ENCODE peak calls at places on chromosome X, in nine cellular contexts. V is AG04449, N is lower lobe of right lung, Y is progenitor cell of endocrine pancreas, U is GM10248, O is H9, M is epithelial cell of esophagus, K is lower leg skin, F is IMR-90. W is an unnamed sample.

GRCh38 chrX:79195027-79195426 is 50.5 kb downstream of the GPR174 start:
- DNase-seq in F (no peak), O (no peak), V (no peak), N (no peak), Y (no peak), K (no peak), U (no peak), M (no peak), W (no peak)

GRCh38 chrX:43065978-43066377 is 288.0 kb upstream of the PPP1R2C start:
- DNase-seq in N (no peak), K (no peak), V (no peak), U (no peak), F (no peak), O (no peak), M (no peak), Y (no peak), W (no peak)

GRCh38 chrX:120690941-120691340 is 61.1 kb upstream of the C1GALT1C1 start:
- DNase-seq in O (no peak), N (no peak), Y (no peak), M (no peak), K (no peak), U (no peak), V (no peak), F (no peak), W (no peak)

GRCh38 chrX:63470506-63470905 is 119.4 kb upstream of the SPIN4 start:
- DNase-seq in O (no peak), K (no peak), V (no peak), N (no peak), F (no peak), Y (no peak), M (no peak), U (no peak), W (no peak)

GRCh38 chrX:103197721-103198306 is 17.1 kb upstream of the BEX4 start:
- DNase-seq in N (no peak), U (no peak), O (no peak), K (no peak), M (peak; percentile 26), Y (no peak), F (peak; percentile 56), V (no peak), W (no peak)

GRCh38 chrX:119398587-119398973 is 556 bp upstream of the SLC25A43 start:
- DNase-seq in M (no peak), N (no peak), F (no peak), V (no peak), K (no peak), Y (no peak), U (peak; percentile 20), O (no peak), W (no peak)

GRCh38 chrX:115058276-115058675 is 40.9 kb upstream of the IL13RA2 start:
- DNase-seq in K (peak; percentile 12), U (no peak), F (peak; percentile 91), V (peak; percentile 68), N (no peak), M (peak; percentile 10), Y (no peak), O (no peak), W (no peak)

GRCh38 chrX:15384304-15384703 is at the start of gene VEGFD:
- DNase-seq in K (peak; percentile 13), V (peak; percentile 12), Y (no peak), O (no peak), F (peak; percentile 86), U (no peak), N (no peak), M (no peak), W (no peak)

GRCh38 chrX:119990995-119991787 is 47.6 kb upstream of the NKAP start:
- DNase-seq in F (no peak), O (peak; percentile 42), U (peak; percentile 47), N (peak; percentile 47), Y (no peak), K (no peak), M (no peak), V (no peak), W (peak; percentile 81)

GRCh38 chrX:68146054-68146453 is 287.2 kb downstream of the OPHN1 start:
- DNase-seq in V (peak; percentile 7), K (no peak), F (peak; percentile 62), O (no peak), Y (no peak), U (no peak), N (no peak), M (peak; percentile 58), W (no peak)
- TF ChIP-seq CTCF in V (peak; percentile 32), K (no peak), F (peak; percentile 52), O (peak; percentile 62), Y (peak; percentile 49), U (peak; percentile 13), N (peak; percentile 31), M (peak; percentile 46), W (peak; percentile 60)

DNA sequence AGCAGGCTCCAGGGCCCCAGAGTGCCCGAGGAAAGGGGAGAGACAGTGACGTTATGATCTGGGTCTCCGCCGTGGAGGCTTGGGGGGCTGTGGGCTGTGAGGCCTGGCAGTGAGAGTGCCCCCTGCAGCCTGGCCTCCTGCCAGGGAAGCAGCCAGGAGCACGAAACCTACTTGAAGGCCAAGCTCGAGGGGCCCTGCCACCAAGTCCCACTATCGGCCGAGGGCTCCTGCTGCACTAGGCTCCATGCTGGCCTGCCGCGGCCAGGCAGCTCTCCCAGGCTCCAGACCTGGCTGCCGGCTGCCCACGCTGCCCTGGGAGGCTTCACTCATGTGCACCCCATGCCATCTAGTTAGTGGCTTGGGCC is 18.7 kb downstream of the FLNA start:
- DNase-seq in N (no peak), Y (no peak), M (no peak), U (no peak), O (no peak), V (no peak), K (no peak), F (no peak), W (no peak)
- TF ChIP-seq CTCF in N (no peak), Y (no peak), M (no peak), U (no peak), O (no peak), V (no peak), K (no peak), F (no peak), W (no peak)

DNA sequence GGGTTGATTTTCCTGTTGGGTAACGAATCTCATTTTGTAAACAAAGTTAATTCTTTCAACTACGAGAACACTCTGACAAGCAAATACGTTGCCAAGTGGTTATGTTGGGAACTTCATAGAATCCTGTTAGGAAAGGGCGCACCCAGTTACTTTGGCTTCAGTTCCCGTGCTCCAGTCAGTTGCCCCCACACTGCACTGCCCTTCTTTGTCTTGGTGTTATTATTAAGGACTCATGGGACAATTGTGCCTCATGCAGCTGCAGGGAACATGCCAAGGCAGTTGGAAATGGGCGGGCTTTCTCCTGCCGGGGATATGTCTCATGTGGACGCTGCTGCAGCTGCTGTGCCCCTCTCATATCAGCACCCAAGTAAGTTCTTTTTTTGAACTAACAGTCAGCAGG is 28.9 kb downstream of the OFD1 start:
- DNase-seq in N (peak; percentile 48), M (no peak), U (no peak), V (no peak), K (peak; percentile 46), O (no peak), F (no peak), Y (no peak), W (no peak)
- TF ChIP-seq CTCF in N (no peak), M (no peak), U (no peak), V (no peak), K (no peak), O (no peak), F (no peak), Y (no peak), W (no peak)

GRCh38 chrX:57156397-57157049 is 19.3 kb upstream of the SPIN2A start:
- DNase-seq in M (peak; percentile 52), K (no peak), F (peak; percentile 40), U (no peak), V (no peak), Y (no peak), O (peak; percentile 42), N (no peak), W (no peak)
- TF ChIP-seq CTCF in M (peak; percentile 64), K (no peak), F (peak; percentile 43), U (peak; percentile 34), V (peak; percentile 27), Y (peak; percentile 62), O (peak; percentile 69), N (peak; percentile 31), W (peak; percentile 60)

W was measured in osteocyte.